ENCODE peak calls at places on chromosome 11, in eight cellular contexts. One of them, this sample, is unnamed.

GRCh38 chr11:124586247-124586860 is 16.6 kb downstream of the OR8A1 start:
- DNase-seq in DND-41: peak
- DNase-seq in pancreas: peak
- DNase-seq in right lobe of liver: peak
- DNase-seq in foreskin fibroblast: peak
- DNase-seq in upper lobe of right lung: peak
- DNase-seq in SK-N-SH: peak
- DNase-seq in brain microvascular endothelial cell: peak
- DNase-seq in this sample: no peak

GRCh38 chr11:116427903-116428637 is 344.7 kb downstream of the BUD13 start:
- DNase-seq in DND-41: no peak
- DNase-seq in pancreas: no peak
- DNase-seq in right lobe of liver: no peak
- DNase-seq in foreskin fibroblast: no peak
- DNase-seq in upper lobe of right lung: no peak
- DNase-seq in SK-N-SH: peak
- DNase-seq in brain microvascular endothelial cell: no peak
- DNase-seq in this sample: no peak

GRCh38 chr11:111734383-111735261 is 31.6 kb downstream of the PPP2R1B start:
- DNase-seq in DND-41: no peak
- DNase-seq in pancreas: no peak
- DNase-seq in right lobe of liver: no peak
- DNase-seq in foreskin fibroblast: no peak
- DNase-seq in upper lobe of right lung: no peak
- DNase-seq in SK-N-SH: peak
- DNase-seq in brain microvascular endothelial cell: no peak
- DNase-seq in this sample: no peak

GRCh38 chr11:73862971-73863370 is 13.7 kb downstream of the COA4 start:
- DNase-seq in DND-41: no peak
- DNase-seq in pancreas: no peak
- DNase-seq in right lobe of liver: no peak
- DNase-seq in foreskin fibroblast: no peak
- DNase-seq in upper lobe of right lung: no peak
- DNase-seq in SK-N-SH: no peak
- DNase-seq in brain microvascular endothelial cell: no peak
- DNase-seq in this sample: no peak

GRCh38 chr11:76669901-76670474 is 559 bp downstream of the LRRC32 start:
- DNase-seq in DND-41: no peak
- DNase-seq in pancreas: peak
- DNase-seq in right lobe of liver: no peak
- DNase-seq in foreskin fibroblast: peak
- DNase-seq in upper lobe of right lung: peak
- DNase-seq in SK-N-SH: no peak
- DNase-seq in brain microvascular endothelial cell: peak
- DNase-seq in this sample: peak

GRCh38 chr11:119745112-119745511 is 16.1 kb upstream of the NECTIN1 start:
- DNase-seq in DND-41: no peak
- DNase-seq in pancreas: peak
- DNase-seq in right lobe of liver: no peak
- DNase-seq in foreskin fibroblast: no peak
- DNase-seq in upper lobe of right lung: peak
- DNase-seq in SK-N-SH: no peak
- DNase-seq in brain microvascular endothelial cell: no peak
- DNase-seq in this sample: peak

GRCh38 chr11:119532551-119532950 is 109.6 kb upstream of the THY1 start:
- DNase-seq in DND-41: no peak
- DNase-seq in pancreas: no peak
- DNase-seq in right lobe of liver: no peak
- DNase-seq in foreskin fibroblast: no peak
- DNase-seq in upper lobe of right lung: no peak
- DNase-seq in SK-N-SH: no peak
- DNase-seq in brain microvascular endothelial cell: no peak
- DNase-seq in this sample: peak

GRCh38 chr11:72015511-72016061 is 16.9 kb downstream of the IL18BP start:
- DNase-seq in DND-41: no peak
- DNase-seq in pancreas: no peak
- DNase-seq in right lobe of liver: no peak
- DNase-seq in foreskin fibroblast: no peak
- DNase-seq in upper lobe of right lung: peak
- DNase-seq in SK-N-SH: no peak
- DNase-seq in brain microvascular endothelial cell: peak
- DNase-seq in this sample: no peak

GRCh38 chr11:3796796-3797328 is 492 bp downstream of the NUP98 start:
- DNase-seq in DND-41: no peak
- DNase-seq in pancreas: no peak
- DNase-seq in right lobe of liver: no peak
- DNase-seq in foreskin fibroblast: no peak
- DNase-seq in upper lobe of right lung: no peak
- DNase-seq in SK-N-SH: no peak
- DNase-seq in brain microvascular endothelial cell: no peak
- DNase-seq in this sample: no peak

GRCh38 chr11:46055371-46055770 is 65.9 kb downstream of the PHF21A start:
- DNase-seq in DND-41: no peak
- DNase-seq in pancreas: no peak
- DNase-seq in right lobe of liver: no peak
- DNase-seq in foreskin fibroblast: peak
- DNase-seq in upper lobe of right lung: no peak
- DNase-seq in SK-N-SH: no peak
- DNase-seq in brain microvascular endothelial cell: peak
- DNase-seq in this sample: no peak

GRCh38 chr11:131808466-131808865 is 438.1 kb downstream of the NTM start:
- DNase-seq in DND-41: no peak
- DNase-seq in pancreas: no peak
- DNase-seq in right lobe of liver: no peak
- DNase-seq in foreskin fibroblast: no peak
- DNase-seq in upper lobe of right lung: no peak
- DNase-seq in SK-N-SH: no peak
- DNase-seq in brain microvascular endothelial cell: no peak
- DNase-seq in this sample: no peak

GRCh38 chr11:113553905-113554304 is 78.7 kb upstream of the DRD2 start:
- DNase-seq in DND-41: no peak
- DNase-seq in pancreas: no peak
- DNase-seq in right lobe of liver: no peak
- DNase-seq in foreskin fibroblast: no peak
- DNase-seq in upper lobe of right lung: no peak
- DNase-seq in SK-N-SH: peak
- DNase-seq in brain microvascular endothelial cell: no peak
- DNase-seq in this sample: no peak

GRCh38 chr11:7551571-7551970 is 37.8 kb downstream of the PPFIBP2 start:
- DNase-seq in DND-41: no peak
- DNase-seq in pancreas: no peak
- DNase-seq in right lobe of liver: no peak
- DNase-seq in foreskin fibroblast: peak
- DNase-seq in upper lobe of right lung: no peak
- DNase-seq in SK-N-SH: no peak
- DNase-seq in brain microvascular endothelial cell: no peak
- DNase-seq in this sample: no peak

GRCh38 chr11:35017528-35018342 is 101.3 kb downstream of the PDHX start:
- DNase-seq in DND-41: no peak
- DNase-seq in pancreas: no peak
- DNase-seq in right lobe of liver: no peak
- DNase-seq in foreskin fibroblast: no peak
- DNase-seq in upper lobe of right lung: no peak
- DNase-seq in SK-N-SH: no peak
- DNase-seq in brain microvascular endothelial cell: no peak
- DNase-seq in this sample: no peak

GRCh38 chr11:43360361-43361032 is 1.8 kb downstream of the TTC17 start:
- DNase-seq in DND-41: no peak
- DNase-seq in pancreas: no peak
- DNase-seq in right lobe of liver: no peak
- DNase-seq in foreskin fibroblast: peak
- DNase-seq in upper lobe of right lung: no peak
- DNase-seq in SK-N-SH: no peak
- DNase-seq in brain microvascular endothelial cell: no peak
- DNase-seq in this sample: no peak

GRCh38 chr11:2838676-2839075 is 46.9 kb downstream of the CDKN1C start:
- DNase-seq in DND-41: no peak
- DNase-seq in pancreas: no peak
- DNase-seq in right lobe of liver: no peak
- DNase-seq in foreskin fibroblast: no peak
- DNase-seq in upper lobe of right lung: no peak
- DNase-seq in SK-N-SH: no peak
- DNase-seq in brain microvascular endothelial cell: no peak
- DNase-seq in this sample: no peak

GRCh38 chr11:6531267-6531752 is 34.2 kb downstream of the DNHD1 start:
- DNase-seq in DND-41: peak
- DNase-seq in pancreas: no peak
- DNase-seq in right lobe of liver: no peak
- DNase-seq in foreskin fibroblast: peak
- DNase-seq in upper lobe of right lung: no peak
- DNase-seq in SK-N-SH: peak
- DNase-seq in brain microvascular endothelial cell: peak
- DNase-seq in this sample: no peak

GRCh38 chr11:128802358-128802981 is 64.6 kb downstream of the KCNJ1 start:
- DNase-seq in DND-41: no peak
- DNase-seq in pancreas: no peak
- DNase-seq in right lobe of liver: no peak
- DNase-seq in foreskin fibroblast: no peak
- DNase-seq in upper lobe of right lung: no peak
- DNase-seq in SK-N-SH: peak
- DNase-seq in brain microvascular endothelial cell: peak
- DNase-seq in this sample: no peak

GRCh38 chr11:117819096-117820040 is 5.2 kb downstream of the FXYD2 start:
- DNase-seq in DND-41: peak
- DNase-seq in pancreas: peak
- DNase-seq in right lobe of liver: no peak
- DNase-seq in foreskin fibroblast: no peak
- DNase-seq in upper lobe of right lung: no peak
- DNase-seq in SK-N-SH: peak
- DNase-seq in brain microvascular endothelial cell: peak
- DNase-seq in this sample: peak

GRCh38 chr11:37755526-37755925 is 1157.5 kb upstream of the RAG2 start:
- DNase-seq in DND-41: no peak
- DNase-seq in pancreas: no peak
- DNase-seq in right lobe of liver: no peak
- DNase-seq in foreskin fibroblast: no peak
- DNase-seq in upper lobe of right lung: no peak
- DNase-seq in SK-N-SH: no peak
- DNase-seq in brain microvascular endothelial cell: no peak
- DNase-seq in this sample: no peak

GRCh38 chr11:1730230-1730629 is 20.2 kb downstream of the IFITM10 start:
- DNase-seq in DND-41: peak
- DNase-seq in pancreas: no peak
- DNase-seq in right lobe of liver: no peak
- DNase-seq in foreskin fibroblast: no peak
- DNase-seq in upper lobe of right lung: no peak
- DNase-seq in SK-N-SH: no peak
- DNase-seq in brain microvascular endothelial cell: no peak
- DNase-seq in this sample: no peak
- TF ChIP-seq CTCF in DND-41: no peak
- TF ChIP-seq CTCF in pancreas: no peak
- TF ChIP-seq CTCF in right lobe of liver: no peak
- TF ChIP-seq CTCF in foreskin fibroblast: no peak
- TF ChIP-seq CTCF in upper lobe of right lung: no peak
- TF ChIP-seq CTCF in SK-N-SH: no peak
- TF ChIP-seq CTCF in brain microvascular endothelial cell: no peak
- TF ChIP-seq CTCF in this sample: no peak

DNA sequence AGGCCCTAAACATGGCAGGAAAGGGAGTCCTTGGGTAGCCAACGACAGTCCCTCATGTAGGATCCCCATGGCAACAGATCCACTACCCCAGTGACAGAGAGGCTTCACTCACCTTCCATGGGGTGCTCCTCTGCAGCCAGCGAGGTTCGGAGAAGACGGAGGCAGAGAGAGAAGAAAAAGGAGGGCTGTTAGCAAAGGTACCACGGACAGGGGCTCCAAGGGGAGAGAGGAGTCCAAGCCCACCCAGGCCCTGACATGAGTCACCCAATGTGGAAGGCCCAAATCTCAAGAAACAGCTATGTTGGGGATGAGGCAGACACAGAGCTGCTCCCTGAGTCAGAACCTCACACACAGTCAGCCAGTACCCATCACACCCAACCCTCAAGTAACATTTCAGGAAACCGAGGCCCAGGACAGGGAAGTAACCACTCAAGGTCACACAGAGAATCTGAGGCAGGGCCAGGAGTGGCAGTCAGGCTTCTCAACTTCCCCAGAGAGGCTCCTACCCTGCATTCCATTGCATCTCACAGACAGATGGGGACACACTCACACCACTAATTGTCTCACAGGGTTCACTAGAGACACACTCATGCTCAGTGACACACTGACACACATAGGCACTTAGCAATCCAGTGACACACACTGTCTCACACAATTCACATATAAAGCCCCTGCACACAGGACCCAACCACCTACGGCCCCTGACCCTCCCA is 25.2 kb downstream of the NRXN2 start:
- DNase-seq in DND-41: no peak
- DNase-seq in pancreas: no peak
- DNase-seq in right lobe of liver: no peak
- DNase-seq in foreskin fibroblast: no peak
- DNase-seq in upper lobe of right lung: peak
- DNase-seq in SK-N-SH: no peak
- DNase-seq in brain microvascular endothelial cell: no peak
- DNase-seq in this sample: no peak
- TF ChIP-seq CTCF in DND-41: no peak
- TF ChIP-seq CTCF in pancreas: no peak
- TF ChIP-seq CTCF in right lobe of liver: no peak
- TF ChIP-seq CTCF in foreskin fibroblast: no peak
- TF ChIP-seq CTCF in upper lobe of right lung: no peak
- TF ChIP-seq CTCF in SK-N-SH: no peak
- TF ChIP-seq CTCF in brain microvascular endothelial cell: no peak
- TF ChIP-seq CTCF in this sample: no peak

GRCh38 chr11:68763926-68764657 is 12.8 kb upstream of the TESMIN start:
- DNase-seq in DND-41: no peak
- DNase-seq in pancreas: no peak
- DNase-seq in right lobe of liver: no peak
- DNase-seq in foreskin fibroblast: no peak
- DNase-seq in upper lobe of right lung: no peak
- DNase-seq in SK-N-SH: peak
- DNase-seq in brain microvascular endothelial cell: no peak
- DNase-seq in this sample: no peak
- TF ChIP-seq CTCF in DND-41: peak
- TF ChIP-seq CTCF in pancreas: no peak
- TF ChIP-seq CTCF in right lobe of liver: no peak
- TF ChIP-seq CTCF in foreskin fibroblast: no peak
- TF ChIP-seq CTCF in upper lobe of right lung: no peak
- TF ChIP-seq CTCF in SK-N-SH: no peak
- TF ChIP-seq CTCF in brain microvascular endothelial cell: peak
- TF ChIP-seq CTCF in this sample: no peak

DNA sequence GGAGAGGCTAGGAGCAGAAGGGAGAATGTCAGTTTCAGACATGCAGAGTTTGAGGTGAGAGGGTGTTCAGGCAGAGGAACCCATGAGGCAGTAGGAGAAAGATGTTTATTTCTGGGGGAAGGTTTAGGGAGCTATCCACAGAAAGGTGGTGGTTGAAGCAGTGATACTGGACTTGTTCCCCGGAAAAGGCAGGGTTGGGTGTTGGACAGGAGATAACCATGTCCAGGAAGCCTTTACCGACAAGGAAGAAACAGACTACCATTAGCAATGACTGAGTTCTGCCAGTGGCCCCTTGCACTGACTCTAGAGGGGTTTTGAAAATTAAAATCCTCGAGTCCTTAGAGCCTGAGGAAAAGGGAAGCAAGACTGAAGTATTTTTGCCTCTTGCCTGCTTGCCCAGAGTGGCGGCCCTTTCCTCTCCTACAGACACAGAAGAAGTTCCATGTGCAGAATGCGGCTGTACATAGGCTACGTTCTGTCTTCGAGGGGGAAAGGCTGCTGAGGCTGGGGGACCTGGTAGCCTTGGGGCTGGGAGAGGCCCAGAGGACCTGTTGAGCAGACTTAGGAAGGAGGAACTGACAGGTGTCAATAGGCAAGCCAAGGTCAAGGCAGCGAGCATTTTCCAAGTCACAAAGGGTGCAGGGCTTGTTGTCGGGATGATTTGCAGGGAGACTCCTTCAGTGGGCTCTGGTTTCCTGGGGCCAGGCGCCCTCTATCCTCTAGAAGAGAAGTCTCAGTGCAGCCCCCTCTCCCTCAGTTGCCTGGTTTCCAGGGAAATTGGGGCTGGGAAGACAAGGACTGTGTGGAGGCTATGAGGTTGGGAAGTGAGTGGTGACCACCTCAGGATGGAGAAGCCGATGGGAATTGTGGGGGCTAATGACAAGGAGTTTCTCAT is 146.7 kb downstream of the LDLRAD3 start:
- DNase-seq in DND-41: no peak
- DNase-seq in pancreas: no peak
- DNase-seq in right lobe of liver: no peak
- DNase-seq in foreskin fibroblast: no peak
- DNase-seq in upper lobe of right lung: no peak
- DNase-seq in SK-N-SH: no peak
- DNase-seq in brain microvascular endothelial cell: no peak
- DNase-seq in this sample: no peak
- TF ChIP-seq CTCF in DND-41: no peak
- TF ChIP-seq CTCF in pancreas: no peak
- TF ChIP-seq CTCF in right lobe of liver: no peak
- TF ChIP-seq CTCF in foreskin fibroblast: no peak
- TF ChIP-seq CTCF in upper lobe of right lung: no peak
- TF ChIP-seq CTCF in SK-N-SH: no peak
- TF ChIP-seq CTCF in brain microvascular endothelial cell: peak
- TF ChIP-seq CTCF in this sample: no peak